ENCODE peak calls at places on chromosomes 7 and 10, in ten cellular contexts. D is fibroblast of lung; I is cardiac muscle cell; C is hepatocyte; L is OCI-LY7; G is SK-N-SH; W is upper lobe of right lung; R is CD8-positive, alpha-beta T cell; S is neural progenitor cell; E is endodermal cell. V is an unnamed sample. For H3K9me3, the result is how much of the 10 kb centered on the place peaks cover.

GRCh38 chr7:113093561-113093960 is 6.9 kb upstream of the GPR85 start:
- DNase-seq in C (no peak), L (no peak), I (no peak), R (no peak), E (no peak), W (no peak), S (no peak), D (no peak), G (no peak), V (no peak)

GRCh38 chr7:51209426-51209825 is 107.2 kb downstream of the COBL start:
- DNase-seq in D (no peak), L (no peak), G (no peak), C (no peak), R (no peak), S (no peak), E (no peak), W (no peak), I (no peak), V (no peak)

GRCh38 chr10:75542902-75543301 is 111.5 kb downstream of the LRMDA start:
- DNase-seq in W (no peak), I (no peak), C (peak), S (peak), E (peak), R (no peak), G (peak), D (peak), L (no peak), V (peak)

GRCh38 chr7:13226385-13226784 is 539.0 kb downstream of the ARL4A start:
- DNase-seq in L (no peak), R (no peak), I (no peak), S (no peak), C (no peak), W (no peak), E (no peak), D (no peak), G (no peak), V (no peak)

GRCh38 chr7:1124164-1124563 is 35.8 kb downstream of the ZFAND2A start:
- DNase-seq in C (no peak), W (peak), R (no peak), L (no peak), S (no peak), G (no peak), D (no peak), E (peak), I (no peak), V (no peak)

GRCh38 chr10:103765981-103766380 is 89.4 kb downstream of the SH3PXD2A start:
- DNase-seq in S (no peak), I (no peak), E (no peak), W (peak), L (peak), R (peak), D (no peak), C (no peak), G (no peak), V (peak)

GRCh38 chr7:84412161-84412969 is 217.8 kb upstream of the SEMA3A start:
- DNase-seq in G (no peak), D (peak), R (no peak), L (no peak), W (no peak), E (no peak), C (peak), I (peak), S (peak), V (no peak)

GRCh38 chr7:76383089-76383944 is 24.5 kb upstream of the YWHAG start:
- DNase-seq in E (peak), R (no peak), C (no peak), L (no peak), G (peak), W (no peak), I (peak), D (no peak), S (peak), V (peak)

GRCh38 chr7:32275216-32275979 is 205.2 kb upstream of the PDE1C start:
- DNase-seq in S (no peak), D (no peak), R (no peak), I (no peak), W (no peak), L (no peak), G (no peak), C (no peak), E (no peak), V (no peak)

GRCh38 chr10:42876945-42877344 is 94.3 kb downstream of the BMS1 start:
- DNase-seq in L (no peak), E (peak), W (no peak), I (no peak), G (no peak), C (no peak), S (no peak), R (peak), D (no peak), V (no peak)

GRCh38 chr7:95607477-95608010 is 11.2 kb upstream of the PDK4 start:
- DNase-seq in I (no peak), D (peak), W (no peak), R (no peak), G (no peak), C (no peak), S (no peak), L (no peak), E (no peak), V (no peak)

GRCh38 chr10:118737594-118738302 is 17.0 kb downstream of the CACUL1 start:
- DNase-seq in C (no peak), G (no peak), L (no peak), S (no peak), I (no peak), R (no peak), W (no peak), D (no peak), E (no peak), V (no peak)

GRCh38 chr10:62021116-62021515 is 119.6 kb downstream of the ARID5B start:
- DNase-seq in D (no peak), E (no peak), R (no peak), L (no peak), S (no peak), I (no peak), C (no peak), G (no peak), W (no peak), V (no peak)

GRCh38 chr10:7192041-7192440 is 218.8 kb downstream of the SFMBT2 start:
- DNase-seq in W (no peak), S (no peak), R (no peak), D (no peak), I (no peak), E (no peak), G (no peak), L (no peak), C (no peak), V (no peak)

GRCh38 chr10:71218046-71218832 is 5.9 kb downstream of the UNC5B start:
- DNase-seq in R (no peak), C (no peak), S (no peak), L (no peak), G (no peak), E (peak), W (peak), I (no peak), D (peak), V (peak)

GRCh38 chr10:47101807-47102206 is 190.6 kb downstream of the PTPN20 start:
- DNase-seq in E (peak), R (no peak), D (no peak), L (no peak), I (no peak), S (no peak), C (no peak), G (no peak), W (no peak), V (no peak)

GRCh38 chr7:65279795-65280194 is 93.9 kb upstream of the ZNF92 start:
- DNase-seq in G (no peak), R (no peak), I (no peak), E (no peak), S (no peak), L (no peak), W (no peak), D (no peak), C (no peak), V (no peak)

GRCh38 chr10:15211464-15211979 is 43.0 kb upstream of the NMT2 start:
- DNase-seq in E (no peak), D (peak), R (no peak), G (no peak), I (peak), L (no peak), S (no peak), W (no peak), C (no peak), V (no peak)

GRCh38 chr7:133641436-133641835 is 388.6 kb downstream of the EXOC4 start:
- DNase-seq in I (no peak), E (no peak), S (no peak), W (no peak), R (no peak), C (no peak), L (no peak), G (no peak), D (no peak), V (no peak)

GRCh38 chr10:63547628-63548356 is 26.6 kb downstream of the REEP3 start:
- DNase-seq in D (no peak), C (no peak), E (no peak), G (peak), S (no peak), I (no peak), R (no peak), W (no peak), L (no peak), V (peak)

GRCh38 chr7:151830121-151830815 is 46.6 kb downstream of the PRKAG2 start:
- DNase-seq in S (no peak), I (no peak), W (no peak), R (no peak), C (no peak), E (no peak), G (no peak), D (no peak), L (no peak), V (no peak)

GRCh38 chr10:132546567-132547420 is 9.2 kb downstream of the INPP5A start:
- DNase-seq in C (no peak), I (no peak), E (peak), L (no peak), S (no peak), G (no peak), R (no peak), W (peak), D (no peak), V (peak)

GRCh38 chr10:47381427-47382379 is 2.4 kb downstream of the ZNF488 start:
- DNase-seq in L (no peak), D (no peak), E (peak), S (no peak), I (no peak), W (no peak), C (no peak), G (peak), R (peak), V (no peak)

GRCh38 chr7:69967152-69967591 is 368.9 kb downstream of the AUTS2 start:
- DNase-seq in E (peak), G (peak), I (peak), C (peak), R (no peak), S (peak), L (no peak), W (no peak), D (peak), V (peak)

GRCh38 chr10:81179805-81180452 is 642.2 kb downstream of the SH2D4B start:
- DNase-seq in R (no peak), D (no peak), W (no peak), E (peak), L (peak), G (peak), S (peak), C (peak), I (no peak), V (peak)

GRCh38 chr7:134826105-134826504 is 46.7 kb downstream of the CALD1 start:
- DNase-seq in I (peak), R (no peak), D (peak), L (no peak), C (no peak), G (no peak), E (no peak), S (no peak), W (no peak), V (no peak)

GRCh38 chr7:156198277-156198676 is 386.0 kb upstream of the SHH start:
- DNase-seq in E (no peak), G (no peak), C (no peak), S (no peak), L (no peak), D (no peak), I (no peak), R (no peak), W (no peak), V (no peak)

GRCh38 chr10:18142151-18142550 is 1.9 kb downstream of the CACNB2 start:
- DNase-seq in S (no peak), C (no peak), W (no peak), I (no peak), D (no peak), E (no peak), G (no peak), R (no peak), L (no peak), V (no peak)

GRCh38 chr7:137440434-137440830 is 96.9 kb upstream of the PTN start:
- DNase-seq in L (no peak), C (no peak), I (no peak), G (no peak), R (no peak), S (no peak), W (no peak), E (no peak), D (no peak), V (no peak)

GRCh38 chr10:79224263-79224949 is 122.9 kb upstream of the PPIF start:
- DNase-seq in L (no peak), E (no peak), G (no peak), C (no peak), D (no peak), S (no peak), R (no peak), W (no peak), I (no peak), V (no peak)

GRCh38 chr7:130752424-130752823 is 18.4 kb upstream of the KLF14 start:
- DNase-seq in I (no peak), E (no peak), G (no peak), R (no peak), S (no peak), D (no peak), C (no peak), W (no peak), L (no peak), V (no peak)

GRCh38 chr10:72740526-72740925 is 48.6 kb downstream of the MCU start:
- DNase-seq in G (no peak), L (no peak), S (peak), W (no peak), C (peak), I (peak), D (peak), R (no peak), E (peak), V (peak)

GRCh38 chr7:43467846-43468245 is 115.1 kb upstream of the STK17A start:
- DNase-seq in W (no peak), D (no peak), I (no peak), G (no peak), E (no peak), C (no peak), R (no peak), S (no peak), L (no peak), V (no peak)

GRCh38 chr7:30795161-30795943 is 24.1 kb downstream of the MINDY4 start:
- DNase-seq in G (no peak), I (no peak), L (no peak), S (no peak), R (no peak), D (no peak), W (no peak), E (peak), C (no peak), V (no peak)

GRCh38 chr10:72331575-72332422 is 22.9 kb downstream of the DNAJB12 start:
- DNase-seq in L (peak), E (peak), W (peak), G (peak), I (peak), S (peak), R (peak), D (peak), C (peak), V (peak)

GRCh38 chr7:51949726-51950644 is 633.4 kb upstream of the COBL start:
- DNase-seq in D (no peak), C (no peak), E (peak), R (no peak), L (no peak), I (no peak), G (peak), W (no peak), S (peak), V (peak)

GRCh38 chr10:51001587-51001986 is 72.7 kb upstream of the PRKG1 start:
- DNase-seq in R (no peak), D (peak), W (no peak), C (peak), I (peak), S (peak), E (no peak), G (peak), L (peak), V (no peak)
- TF ChIP-seq CTCF in R (peak), D (peak), W (peak), C (peak), I (peak), S (peak), E (peak), G (peak), L (peak), V (peak)

DNA sequence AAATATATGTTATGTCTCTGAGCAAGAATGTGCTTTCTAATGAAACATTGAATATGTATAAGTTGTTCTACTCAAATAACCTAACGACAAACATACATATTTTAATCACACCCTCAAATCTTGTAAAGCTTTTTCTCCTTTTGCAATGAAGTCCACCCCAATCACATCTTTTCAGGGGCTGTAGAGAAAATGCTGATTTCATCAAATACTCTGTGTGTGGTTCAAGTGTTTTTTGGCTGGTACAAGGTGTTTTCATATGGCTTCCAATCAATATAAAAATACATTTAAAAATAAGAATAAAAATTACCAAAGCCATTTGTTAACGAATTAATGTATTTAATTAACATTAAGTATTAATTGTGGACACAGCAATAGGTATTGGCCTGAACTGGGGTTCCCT is 57.2 kb upstream of the TMEM196 start:
- DNase-seq in C (no peak), R (no peak), G (no peak), S (no peak), I (no peak), W (no peak), D (no peak), E (no peak), L (no peak), V (no peak)
- H3K9me3 ChIP-seq in C (under half), R (under half), G (under half), S (under half), I (under half), W (under half), D (under half), E (under half), L (under half), V (under half)

GRCh38 chr7:152959610-152960009 is 200.1 kb downstream of the ACTR3B start:
- DNase-seq in W (no peak), L (no peak), S (peak), R (no peak), I (no peak), G (no peak), E (peak), C (no peak), D (no peak), V (no peak)

DNA sequence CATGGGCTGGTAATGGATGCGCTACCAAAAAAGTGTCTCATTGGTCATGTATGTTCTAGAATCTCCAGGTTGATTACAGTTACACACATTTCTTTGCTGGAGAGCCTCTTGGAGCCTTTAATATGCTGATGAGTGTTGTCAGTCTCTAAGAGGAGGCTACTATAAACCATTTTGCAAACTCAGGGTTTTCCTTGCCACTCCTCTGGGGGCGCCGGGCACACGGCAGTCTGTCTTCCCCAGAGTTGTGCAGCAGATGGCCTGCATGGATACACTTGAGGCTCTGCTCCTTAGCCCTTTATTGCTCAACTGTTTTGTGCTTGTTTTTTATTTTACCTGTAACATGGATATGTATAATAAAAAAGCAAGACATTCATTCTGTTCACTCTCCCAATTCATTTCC is 196.5 kb downstream of the ACTR3B start:
- DNase-seq in W (no peak), G (no peak), S (peak), C (no peak), R (no peak), I (no peak), L (no peak), E (no peak), D (no peak), V (no peak)
- TF ChIP-seq CTCF in W (no peak), G (no peak), S (peak), C (no peak), R (no peak), I (no peak), L (peak), E (peak), D (no peak), V (no peak)

GRCh38 chr10:131230166-131230565 is 81.4 kb downstream of the TCERG1L start:
- DNase-seq in L (no peak), I (no peak), S (no peak), E (no peak), W (no peak), D (no peak), R (no peak), G (no peak), C (no peak), V (no peak)

GRCh38 chr10:131230641-131231322 is 80.7 kb downstream of the TCERG1L start:
- DNase-seq in C (no peak), S (no peak), I (no peak), G (no peak), E (no peak), L (no peak), W (no peak), R (no peak), D (no peak), V (no peak)

GRCh38 chr10:131233611-131234258 is 77.8 kb downstream of the TCERG1L start:
- DNase-seq in L (no peak), D (no peak), I (no peak), C (no peak), S (no peak), G (no peak), W (no peak), E (no peak), R (no peak), V (no peak)

GRCh38 chr10:131231965-131232541 is 79.5 kb downstream of the TCERG1L start:
- DNase-seq in G (no peak), E (no peak), R (no peak), S (no peak), C (no peak), I (no peak), L (no peak), D (no peak), W (no peak), V (no peak)

DNA sequence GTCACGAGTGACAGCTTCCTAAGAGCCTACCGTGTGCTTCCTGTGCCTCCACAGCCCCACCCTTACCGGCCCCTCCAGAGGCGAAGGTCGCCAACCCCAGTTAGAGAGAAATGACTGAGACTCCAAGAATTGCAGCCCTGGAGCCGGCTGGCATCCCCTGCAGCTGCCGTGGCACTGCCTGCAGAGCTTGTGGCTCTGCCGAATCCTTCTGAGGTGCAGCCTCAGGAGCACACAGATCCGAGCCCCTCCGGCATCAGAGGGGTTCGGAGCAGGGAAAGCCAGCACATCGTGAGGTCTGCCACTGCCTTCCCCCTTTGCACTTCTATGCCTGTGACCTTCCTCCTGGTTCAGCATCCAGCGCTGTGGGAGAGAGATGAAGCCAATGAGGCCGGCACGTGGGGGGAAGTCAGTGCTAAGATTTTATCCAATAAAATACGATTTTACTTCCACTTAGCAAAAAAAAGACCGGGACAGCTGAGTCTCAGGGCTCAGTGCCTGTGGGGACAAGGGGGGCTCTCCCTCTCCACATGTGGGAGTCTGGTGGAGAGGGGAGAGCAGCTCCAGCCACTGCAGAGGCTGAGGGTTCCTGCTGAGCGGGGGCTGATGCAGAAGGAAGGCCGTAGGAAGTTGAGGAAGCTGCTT is 80.1 kb downstream of the TCERG1L start:
- DNase-seq in W (no peak), L (no peak), E (no peak), G (no peak), D (no peak), R (no peak), C (no peak), S (no peak), I (no peak), V (no peak)
- H3K9me3 ChIP-seq in W (under half), L (under half), E (under half), G (under half), D (under half), R (under half), C (under half), S (under half), I (under half), V (under half)

DNA sequence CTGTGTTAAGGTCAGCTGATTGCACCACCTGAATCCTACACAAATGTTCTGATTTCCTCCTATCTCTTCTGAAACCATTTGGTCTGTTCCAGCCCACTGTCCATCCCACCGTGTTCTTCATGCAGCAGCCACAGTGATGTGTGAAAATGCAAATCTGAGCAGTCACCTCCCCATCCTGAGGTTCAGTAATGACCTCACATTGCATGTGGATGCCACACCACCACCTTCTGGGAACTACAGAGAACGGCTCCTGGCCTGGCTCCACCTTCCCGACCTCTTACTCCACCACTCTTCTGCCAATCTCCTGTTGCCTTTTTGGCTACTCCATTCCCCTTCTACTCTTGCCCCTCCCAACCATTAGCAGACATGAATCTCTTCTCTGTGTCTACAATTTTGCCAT is 244.4 kb downstream of the TNS3 start:
- DNase-seq in R (no peak), G (no peak), D (no peak), C (no peak), W (no peak), E (peak), I (no peak), L (peak), S (no peak), V (no peak)
- TF ChIP-seq CTCF in R (no peak), G (peak), D (no peak), C (no peak), W (no peak), E (peak), I (no peak), L (no peak), S (no peak), V (no peak)